ENCODE peak calls at places on chromosomes 4 and X, in four cellular contexts. A, E, B and T are unnamed samples.

GRCh38 chr4:21596521-21596920 is 352.1 kb downstream of the KCNIP4 start:
- DNase-seq in A (no peak), E (no peak), B (no peak), T (no peak)

GRCh38 chr4:184416913-184417734 is 57.2 kb downstream of the IRF2 start:
- DNase-seq in A (no peak), E (peak), B (no peak), T (no peak)

GRCh38 chr4:155618183-155618838 is 48.3 kb upstream of the GUCY1A1 start:
- DNase-seq in A (no peak), E (no peak), B (no peak), T (no peak)

GRCh38 chr4:113433116-113433515 is 328.4 kb downstream of the CAMK2D start:
- DNase-seq in A (no peak), E (no peak), B (no peak), T (no peak)

GRCh38 chrX:72009731-72010130 is 99.1 kb downstream of the NHSL2 start:
- DNase-seq in A (no peak), E (no peak), B (no peak), T (no peak)

GRCh38 chr4:54516556-54517215 is 141.1 kb upstream of the KIT start:
- DNase-seq in A (no peak), E (no peak), B (no peak), T (no peak)

GRCh38 chr4:25552580-25553271 is 102.9 kb upstream of the SLC34A2 start:
- DNase-seq in A (no peak), E (no peak), B (no peak), T (no peak)

GRCh38 chrX:154490021-154490413 is 412 bp downstream of the SLC10A3 start:
- DNase-seq in A (no peak), E (no peak), B (no peak), T (peak)

GRCh38 chr4:107058828-107059227 is 22.7 kb upstream of the DKK2 start:
- DNase-seq in A (no peak), E (no peak), B (no peak), T (no peak)

GRCh38 chrX:81316163-81316562 is 114.3 kb downstream of the SH3BGRL start:
- DNase-seq in A (no peak), E (no peak), B (no peak), T (no peak)

GRCh38 chr4:165170819-165171218 is 36.5 kb upstream of the KLHL2 start:
- DNase-seq in A (no peak), E (no peak), B (no peak), T (no peak)

GRCh38 chr4:142211444-142211843 is 575.1 kb downstream of the IL15 start:
- DNase-seq in A (no peak), E (no peak), B (no peak), T (no peak)

GRCh38 chr4:33941854-33942253 is 2302.5 kb downstream of the ARAP2 start:
- DNase-seq in A (no peak), E (no peak), B (no peak), T (peak)

GRCh38 chr4:163613375-163613774 is 118.9 kb downstream of the TMA16 start:
- DNase-seq in A (no peak), E (no peak), B (no peak), T (no peak)

GRCh38 chr4:762211-763190 is 56.9 kb downstream of the PCGF3 start:
- DNase-seq in A (no peak), E (no peak), B (no peak), T (peak)

GRCh38 chr4:8364848-8365350 is 75.6 kb downstream of the ACOX3 start:
- DNase-seq in A (no peak), E (no peak), B (no peak), T (no peak)

GRCh38 chrX:48936429-48937064 is 17.7 kb upstream of the PIM2 start:
- DNase-seq in A (no peak), E (no peak), B (no peak), T (no peak)

GRCh38 chrX:48496660-48497059 is 12.1 kb upstream of the PORCN start:
- DNase-seq in A (no peak), E (no peak), B (peak), T (no peak)

GRCh38 chr4:168924648-168925047 is 85.4 kb downstream of the CBR4 start:
- DNase-seq in A (no peak), E (no peak), B (no peak), T (peak)

GRCh38 chr4:155025762-155026457 is 182.5 kb upstream of the NPY2R start:
- DNase-seq in A (peak), E (no peak), B (peak), T (no peak)

GRCh38 chr4:91840359-91840758 is 463.4 kb upstream of the GRID2 start:
- DNase-seq in A (no peak), E (no peak), B (no peak), T (no peak)

GRCh38 chrX:13398073-13398823 is 78.4 kb upstream of the ATXN3L start:
- DNase-seq in A (no peak), E (no peak), B (peak), T (no peak)

GRCh38 chr4:184396001-184396400 is 78.3 kb downstream of the IRF2 start:
- DNase-seq in A (no peak), E (peak), B (no peak), T (no peak)

GRCh38 chr4:139607302-139608060 is 51.5 kb upstream of the SETD7 start:
- DNase-seq in A (no peak), E (no peak), B (no peak), T (no peak)

GRCh38 chrX:103248553-103248952 is 6.4 kb downstream of the TCEAL8 start:
- DNase-seq in A (no peak), E (no peak), B (peak), T (peak)

GRCh38 chrX:112947981-112948380 is 107.3 kb upstream of the AMOT start:
- DNase-seq in A (no peak), E (no peak), B (no peak), T (no peak)

GRCh38 chr4:179007758-179008157 is 1565.5 kb upstream of the AGA start:
- DNase-seq in A (no peak), E (no peak), B (no peak), T (no peak)

GRCh38 chr4:41390661-41391060 is 133.9 kb downstream of the UCHL1 start:
- DNase-seq in A (no peak), E (no peak), B (no peak), T (no peak)

DNA sequence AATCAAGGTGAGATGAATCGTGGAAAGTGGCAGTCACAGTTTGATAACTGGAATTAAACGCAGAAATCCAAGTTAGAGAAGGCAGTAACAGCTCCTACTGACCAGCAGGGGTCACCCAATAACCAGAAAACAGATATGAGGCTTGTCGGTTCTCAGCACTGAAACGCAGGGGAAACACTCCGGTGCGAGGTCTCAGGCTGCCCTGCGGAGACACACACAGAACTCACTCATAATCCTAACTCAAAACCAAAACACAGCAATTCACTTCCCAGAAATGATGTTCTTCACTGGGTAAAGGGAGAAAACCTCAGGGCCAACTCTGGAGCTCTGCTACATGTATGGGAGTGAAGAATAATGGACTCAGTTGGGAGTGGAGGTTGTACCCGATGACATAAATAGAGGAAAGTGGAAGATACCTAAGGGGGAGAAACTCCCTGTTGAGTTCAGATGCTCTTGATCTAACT is 384.4 kb downstream of the RAPGEF2 start:
- DNase-seq in A (peak), E (peak), B (peak), T (peak)
- TF ChIP-seq USF1 in A (no peak), E (no peak), B (no peak), T (no peak)

GRCh38 chr4:127249767-127250108 is 383.0 kb upstream of the INTU start:
- DNase-seq in A (no peak), E (no peak), B (no peak), T (no peak)

GRCh38 chr4:127247293-127247952 is 385.3 kb upstream of the INTU start:
- DNase-seq in A (no peak), E (no peak), B (no peak), T (no peak)

GRCh38 chr4:127250577-127250976 is 382.2 kb upstream of the INTU start:
- DNase-seq in A (no peak), E (no peak), B (no peak), T (no peak)

GRCh38 chr4:127251423-127251822 is 381.3 kb upstream of the INTU start:
- DNase-seq in A (no peak), E (no peak), B (no peak), T (no peak)

DNA sequence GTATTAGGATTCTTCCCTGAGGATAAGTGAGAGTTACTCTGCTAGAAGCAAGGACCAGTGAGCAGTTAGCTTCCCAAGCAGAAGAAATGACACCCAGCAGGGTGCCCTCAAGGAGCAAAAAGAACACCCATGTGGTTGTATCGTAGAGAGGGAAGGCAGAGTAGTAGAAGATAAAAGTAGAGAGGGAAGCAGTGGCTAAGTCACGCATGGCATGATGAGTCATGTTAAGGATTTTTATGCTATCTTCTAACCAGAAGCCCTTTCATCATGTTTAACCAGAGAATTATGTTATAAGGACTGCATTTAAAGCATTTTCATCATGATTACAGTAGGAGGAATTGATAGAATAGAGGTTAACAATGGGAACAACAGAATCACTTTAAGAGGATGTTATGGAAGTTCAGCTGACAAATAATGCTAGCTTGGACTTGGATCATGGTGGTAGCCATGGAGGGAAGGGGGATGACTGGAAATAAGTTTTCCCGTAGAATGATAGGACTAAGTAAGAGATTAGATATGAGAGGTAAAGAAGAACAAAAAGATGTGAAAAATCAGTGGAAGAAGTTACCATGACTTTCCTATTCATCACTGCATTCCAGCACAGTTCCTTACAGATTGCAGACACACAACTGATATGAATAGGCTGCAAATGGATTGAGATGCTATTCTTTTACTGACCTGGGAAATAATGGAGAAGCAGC is 383.5 kb upstream of the INTU start:
- DNase-seq in A (no peak), E (no peak), B (no peak), T (no peak)
- TF ChIP-seq USF1 in A (no peak), E (no peak), B (no peak), T (no peak)

DNA sequence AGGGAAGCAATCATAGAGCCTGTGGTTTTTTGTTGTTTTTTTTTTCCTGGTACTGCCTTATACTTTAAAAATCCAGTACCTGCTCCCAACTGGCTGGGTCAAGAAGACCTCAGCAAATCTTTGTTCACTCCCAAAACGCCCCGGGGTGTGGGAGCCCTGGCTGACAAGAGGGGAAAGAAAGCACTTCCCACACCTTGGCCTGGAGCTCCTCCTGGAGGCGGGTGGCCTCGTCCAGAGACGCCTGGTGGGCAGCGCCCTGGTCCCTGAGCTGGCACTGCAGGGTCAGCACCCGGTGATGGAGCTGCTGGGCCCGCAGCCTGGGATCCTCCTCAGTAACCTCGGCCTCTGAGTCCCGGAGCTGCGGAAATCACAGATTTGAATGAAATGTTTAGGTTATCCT is 38.2 kb downstream of the C4orf50 start:
- DNase-seq in A (peak), E (no peak), B (no peak), T (peak)
- TF ChIP-seq USF1 in A (no peak), E (no peak), B (no peak), T (no peak)

DNA sequence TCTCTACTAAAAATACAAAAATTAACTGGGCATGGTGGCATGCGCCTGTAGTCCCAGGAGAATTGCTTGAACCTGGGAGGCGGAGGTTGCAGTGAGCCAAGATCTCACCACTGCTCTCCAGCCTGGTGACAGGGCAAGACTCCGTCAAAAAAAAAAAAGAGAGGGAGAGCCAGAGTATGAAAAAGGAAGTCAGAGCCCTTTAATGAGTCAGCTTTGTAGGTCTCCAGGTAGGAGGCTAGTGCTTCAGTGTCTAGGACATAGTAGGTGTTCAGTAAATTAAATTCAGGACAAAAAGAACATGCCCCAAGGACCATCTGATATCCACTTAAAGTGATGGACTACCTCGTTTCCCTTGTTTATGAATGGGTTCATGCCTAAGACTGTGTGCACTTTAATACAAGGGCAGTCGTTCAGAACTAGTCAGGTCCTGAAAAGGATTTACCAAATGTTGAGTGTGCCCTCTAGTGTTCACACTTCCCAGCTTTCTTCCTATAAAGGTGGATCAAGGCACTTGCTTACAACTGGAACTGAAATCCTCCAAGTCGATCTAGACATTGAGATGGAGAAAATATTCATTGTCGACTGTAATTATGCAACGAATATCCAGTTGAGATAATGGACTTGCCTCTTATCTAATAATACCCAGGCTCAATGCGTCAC is 29.0 kb downstream of the F9 start:
- DNase-seq in A (peak), E (peak), B (peak), T (peak)
- TF ChIP-seq USF1 in A (no peak), E (no peak), B (no peak), T (no peak)

GRCh38 chr4:112330921-112331320 is 33.8 kb downstream of the ALPK1 start:
- DNase-seq in A (no peak), E (no peak), B (no peak), T (no peak)

GRCh38 chr4:112329672-112330372 is 32.7 kb downstream of the ALPK1 start:
- DNase-seq in A (no peak), E (no peak), B (no peak), T (no peak)

GRCh38 chr4:112325522-112325921 is 28.4 kb downstream of the ALPK1 start:
- DNase-seq in A (no peak), E (no peak), B (no peak), T (peak)

GRCh38 chr4:112332398-112332797 is 35.2 kb downstream of the ALPK1 start:
- DNase-seq in A (no peak), E (no peak), B (no peak), T (no peak)

DNA sequence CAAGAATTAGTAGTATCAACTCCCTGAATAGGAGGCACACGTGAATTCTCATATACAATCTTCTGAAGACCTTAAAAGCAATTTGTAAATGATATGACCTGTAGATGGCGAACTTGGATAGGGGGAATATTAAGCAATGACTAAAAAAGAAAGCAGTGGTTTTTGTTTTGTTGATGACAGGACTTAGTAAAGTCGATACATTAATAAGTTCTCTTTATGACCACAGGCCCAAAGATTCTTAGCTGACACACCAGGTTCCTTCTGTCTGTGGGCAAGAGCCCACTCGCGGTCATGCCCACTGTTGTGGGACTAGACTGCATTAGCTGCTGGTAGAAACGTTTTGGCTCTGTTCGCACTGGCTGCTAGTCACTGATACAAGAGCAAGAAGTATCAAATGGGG is 30.8 kb downstream of the ALPK1 start:
- DNase-seq in A (no peak), E (peak), B (peak), T (peak)
- TF ChIP-seq USF1 in A (no peak), E (no peak), B (no peak), T (no peak)

DNA sequence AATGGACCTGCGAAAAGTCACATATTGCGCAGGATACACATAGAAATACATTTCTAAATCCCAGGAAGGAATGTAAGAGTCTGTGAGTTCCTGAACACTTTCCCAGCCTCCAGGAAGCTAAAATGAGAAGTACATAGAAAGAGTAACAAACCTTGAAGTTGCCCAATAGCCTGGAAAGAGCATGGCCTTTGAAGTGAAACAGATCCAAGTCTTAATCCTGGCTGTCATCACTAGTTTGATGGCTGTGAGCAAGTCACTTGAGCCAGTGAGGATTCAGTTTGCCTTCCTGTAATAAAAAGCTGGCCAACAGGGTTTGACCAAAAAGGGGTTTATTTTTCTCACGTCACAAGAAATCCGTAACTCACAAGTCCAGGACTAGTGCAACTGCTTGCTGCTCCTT is 69.8 kb downstream of the ARHGEF38 start:
- DNase-seq in A (no peak), E (no peak), B (no peak), T (no peak)
- TF ChIP-seq USF1 in A (no peak), E (no peak), B (no peak), T (no peak)

DNA sequence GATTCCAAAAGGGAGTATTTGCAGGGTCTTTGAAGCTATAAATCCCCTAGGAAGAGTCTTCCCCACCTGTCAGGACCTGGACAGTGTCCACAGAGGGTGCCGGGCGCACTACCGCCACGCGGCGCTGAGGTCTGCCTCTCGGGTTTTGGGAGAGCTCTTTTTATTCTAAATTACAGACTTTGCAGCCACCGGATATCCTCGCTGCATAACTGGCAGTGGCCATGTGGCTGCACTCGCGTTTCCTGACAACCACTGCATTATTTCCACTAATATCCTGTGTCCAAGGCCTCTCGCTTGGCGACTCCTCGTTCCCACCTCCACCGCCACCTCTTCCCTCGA is 608 bp upstream of the TMEM131L start:
- DNase-seq in A (peak), E (no peak), B (peak), T (peak)
- TF ChIP-seq USF1 in A (peak), E (no peak), B (peak), T (no peak)

DNA sequence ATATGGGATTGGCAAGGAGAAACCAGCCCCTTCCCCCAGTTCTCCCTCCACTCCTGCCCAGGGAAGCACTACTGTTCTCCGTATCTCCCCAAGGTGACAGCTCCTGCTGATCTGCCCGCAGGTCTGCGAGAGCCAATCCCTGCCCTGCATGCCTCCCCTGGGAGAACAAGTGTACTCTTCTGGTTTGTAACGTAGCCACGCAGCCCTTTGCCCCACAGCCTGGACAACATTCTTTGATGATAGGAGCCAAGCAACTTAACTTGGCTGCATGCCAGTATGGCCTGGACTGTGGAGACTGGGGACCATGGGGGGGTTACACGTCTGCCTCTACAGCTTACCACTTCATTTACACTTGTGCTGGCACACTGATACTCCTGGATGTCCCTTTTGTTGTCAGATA is 2.0 kb downstream of the STBD1 start:
- DNase-seq in A (no peak), E (no peak), B (peak), T (peak)
- TF ChIP-seq USF1 in A (no peak), E (no peak), B (no peak), T (no peak)